ENCODE peak calls at places on chromosomes 6 and 20, in ten cellular contexts. D, A, W, H, E, O, M, J, Q and T are unnamed samples.

GRCh38 chr6:136036601-136037000 is 185.1 kb downstream of the PDE7B start:
- DNase-seq in D (no peak), A (no peak), W (no peak), H (no peak), E (no peak), O (no peak), M (no peak), J (no peak), Q (peak), T (no peak)

GRCh38 chr6:163392533-163392932 is 22.0 kb upstream of the QKI start:
- DNase-seq in D (peak), A (peak), W (peak), H (no peak), E (no peak), O (peak), M (peak), J (no peak), Q (peak), T (no peak)

GRCh38 chr6:14216931-14217684 is 99.5 kb downstream of the CD83 start:
- DNase-seq in D (peak), A (peak), W (peak), H (no peak), E (no peak), O (no peak), M (peak), J (no peak), Q (peak), T (no peak)

GRCh38 chr6:113076116-113076515 is 729.0 kb downstream of the RFPL4B start:
- DNase-seq in D (no peak), A (peak), W (no peak), H (no peak), E (no peak), O (no peak), M (no peak), J (no peak), Q (no peak), T (no peak)

GRCh38 chr6:155142902-155143609 is 120.8 kb upstream of the CLDN20 start:
- DNase-seq in D (peak), A (peak), W (no peak), H (no peak), E (no peak), O (no peak), M (no peak), J (no peak), Q (peak), T (peak)

GRCh38 chr6:10507298-10507697 is 13.9 kb upstream of the GCNT2 start:
- DNase-seq in D (no peak), A (no peak), W (no peak), H (no peak), E (no peak), O (no peak), M (no peak), J (no peak), Q (no peak), T (no peak)

GRCh38 chr20:50121858-50122271 is 8.9 kb upstream of the UBE2V1 start:
- DNase-seq in D (peak), A (peak), W (peak), H (no peak), E (no peak), O (no peak), M (peak), J (no peak), Q (peak), T (no peak)

GRCh38 chr6:152635949-152636674 is 1.1 kb downstream of the SYNE1 start:
- DNase-seq in D (peak), A (peak), W (peak), H (peak), E (peak), O (peak), M (peak), J (no peak), Q (peak), T (no peak)

GRCh38 chr6:11288065-11288464 is 55.6 kb upstream of the NEDD9 start:
- DNase-seq in D (no peak), A (no peak), W (no peak), H (no peak), E (no peak), O (peak), M (no peak), J (no peak), Q (no peak), T (no peak)

GRCh38 chr20:51387125-51387865 is 155.2 kb downstream of the NFATC2 start:
- DNase-seq in D (peak), A (no peak), W (no peak), H (no peak), E (no peak), O (no peak), M (no peak), J (no peak), Q (no peak), T (no peak)

GRCh38 chr6:79512014-79512413 is 25.2 kb downstream of the LCA5 start:
- DNase-seq in D (no peak), A (no peak), W (no peak), H (no peak), E (no peak), O (no peak), M (no peak), J (no peak), Q (no peak), T (no peak)

GRCh38 chr6:27214126-27214601 is 33.3 kb upstream of the PRSS16 start:
- DNase-seq in D (no peak), A (no peak), W (no peak), H (no peak), E (no peak), O (no peak), M (no peak), J (no peak), Q (no peak), T (no peak)

GRCh38 chr6:159966981-159967380 is 1.9 kb upstream of the IGF2R start:
- DNase-seq in D (peak), A (peak), W (no peak), H (no peak), E (no peak), O (no peak), M (no peak), J (no peak), Q (no peak), T (no peak)

GRCh38 chr6:128521302-128521632 is 868 bp upstream of the PTPRK start:
- DNase-seq in D (no peak), A (peak), W (no peak), H (no peak), E (no peak), O (no peak), M (no peak), J (no peak), Q (no peak), T (no peak)

GRCh38 chr6:18166314-18167007 is 11.2 kb downstream of the KDM1B start:
- DNase-seq in D (peak), A (peak), W (peak), H (no peak), E (no peak), O (no peak), M (no peak), J (no peak), Q (peak), T (no peak)

GRCh38 chr6:141890661-141891060 is 242.1 kb upstream of the GJE1 start:
- DNase-seq in D (no peak), A (no peak), W (no peak), H (no peak), E (no peak), O (no peak), M (no peak), J (no peak), Q (no peak), T (no peak)

GRCh38 chr20:50715694-50716093 is 15.7 kb upstream of the PARD6B start:
- DNase-seq in D (no peak), A (no peak), W (no peak), H (no peak), E (no peak), O (no peak), M (no peak), J (no peak), Q (no peak), T (no peak)

GRCh38 chr6:142551145-142551811 is 249.5 kb downstream of the ADGRG6 start:
- DNase-seq in D (no peak), A (peak), W (no peak), H (no peak), E (peak), O (peak), M (peak), J (no peak), Q (peak), T (peak)

GRCh38 chr20:36562724-36563123 is 10.7 kb upstream of the TGIF2 start:
- DNase-seq in D (no peak), A (no peak), W (no peak), H (no peak), E (no peak), O (no peak), M (no peak), J (no peak), Q (no peak), T (no peak)

GRCh38 chr20:25328954-25329498 is 61.6 kb downstream of the ABHD12 start:
- DNase-seq in D (no peak), A (no peak), W (no peak), H (no peak), E (no peak), O (no peak), M (no peak), J (no peak), Q (no peak), T (no peak)

GRCh38 chr20:10790013-10790412 is 116.2 kb upstream of the JAG1 start:
- DNase-seq in D (no peak), A (no peak), W (no peak), H (no peak), E (no peak), O (no peak), M (no peak), J (no peak), Q (no peak), T (no peak)

GRCh38 chr6:37077459-37078296 is 72.2 kb downstream of the FGD2 start:
- DNase-seq in D (peak), A (peak), W (peak), H (no peak), E (no peak), O (peak), M (peak), J (no peak), Q (peak), T (no peak)

GRCh38 chr6:26538572-26538902 is 371 bp downstream of the HMGN4 start:
- DNase-seq in D (peak), A (no peak), W (no peak), H (no peak), E (no peak), O (no peak), M (no peak), J (no peak), Q (no peak), T (no peak)

GRCh38 chr6:143457563-143458359 is 7.2 kb downstream of the PEX3 start:
- DNase-seq in D (peak), A (peak), W (no peak), H (no peak), E (no peak), O (no peak), M (peak), J (no peak), Q (peak), T (no peak)

GRCh38 chr6:393391-394221 is 2.1 kb downstream of the IRF4 start:
- DNase-seq in D (no peak), A (no peak), W (no peak), H (peak), E (no peak), O (no peak), M (no peak), J (no peak), Q (no peak), T (no peak)

GRCh38 chr20:12965880-12966270 is 42.9 kb upstream of the SPTLC3 start:
- DNase-seq in D (no peak), A (no peak), W (no peak), H (no peak), E (no peak), O (no peak), M (no peak), J (no peak), Q (no peak), T (no peak)

GRCh38 chr6:5004373-5005037 is 668 bp upstream of the RPP40 start:
- DNase-seq in D (no peak), A (no peak), W (peak), H (no peak), E (no peak), O (no peak), M (no peak), J (no peak), Q (no peak), T (no peak)

DNA sequence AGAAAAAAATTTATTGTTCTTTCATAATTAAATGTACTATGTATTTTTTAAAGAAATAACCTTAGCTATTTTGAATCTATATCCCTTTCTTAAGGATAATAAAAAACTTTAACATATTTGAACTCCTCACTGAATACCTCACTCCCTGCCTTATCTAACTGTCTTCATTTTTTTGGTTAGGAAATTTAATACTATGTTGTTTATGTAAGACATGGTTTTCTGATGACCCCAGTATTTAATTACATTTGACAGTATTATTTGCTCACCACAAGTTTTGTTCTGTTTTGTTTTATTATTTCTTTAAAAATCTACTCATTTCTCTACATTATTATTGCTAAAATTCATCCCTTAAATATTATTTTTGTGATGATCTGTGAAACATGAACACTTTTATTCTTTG is 394.4 kb upstream of the ADGRB3 start:
- DNase-seq in D (no peak), A (no peak), W (no peak), H (no peak), E (no peak), O (no peak), M (peak), J (no peak), Q (no peak), T (no peak)
- TF ChIP-seq CTCF in D (no peak), A (no peak), W (no peak), H (no peak), E (no peak), O (no peak), M (no peak), J (no peak), Q (no peak), T (no peak)

GRCh38 chr6:20540683-20541082 is 6.4 kb downstream of the CDKAL1 start:
- DNase-seq in D (peak), A (peak), W (no peak), H (no peak), E (no peak), O (no peak), M (no peak), J (no peak), Q (peak), T (no peak)
- TF ChIP-seq CTCF in D (no peak), A (no peak), W (no peak), H (no peak), E (no peak), O (no peak), M (no peak), J (no peak), Q (no peak), T (no peak)

GRCh38 chr6:98041072-98041471 is 758.1 kb upstream of the MMS22L start:
- DNase-seq in D (no peak), A (no peak), W (no peak), H (no peak), E (no peak), O (no peak), M (peak), J (no peak), Q (no peak), T (no peak)

GRCh38 chr6:98037571-98037970 is 754.6 kb upstream of the MMS22L start:
- DNase-seq in D (no peak), A (no peak), W (no peak), H (no peak), E (no peak), O (no peak), M (no peak), J (no peak), Q (no peak), T (no peak)

GRCh38 chr6:98039443-98039842 is 756.4 kb upstream of the MMS22L start:
- DNase-seq in D (no peak), A (no peak), W (no peak), H (no peak), E (no peak), O (no peak), M (no peak), J (no peak), Q (no peak), T (no peak)

GRCh38 chr6:98041921-98042320 is 758.9 kb upstream of the MMS22L start:
- DNase-seq in D (no peak), A (no peak), W (no peak), H (no peak), E (no peak), O (no peak), M (peak), J (no peak), Q (no peak), T (no peak)

GRCh38 chr6:98039876-98040605 is 757.0 kb upstream of the MMS22L start:
- DNase-seq in D (peak), A (peak), W (no peak), H (no peak), E (no peak), O (no peak), M (peak), J (no peak), Q (peak), T (no peak)
- TF ChIP-seq CTCF in D (peak), A (peak), W (peak), H (peak), E (no peak), O (no peak), M (peak), J (no peak), Q (peak), T (no peak)

DNA sequence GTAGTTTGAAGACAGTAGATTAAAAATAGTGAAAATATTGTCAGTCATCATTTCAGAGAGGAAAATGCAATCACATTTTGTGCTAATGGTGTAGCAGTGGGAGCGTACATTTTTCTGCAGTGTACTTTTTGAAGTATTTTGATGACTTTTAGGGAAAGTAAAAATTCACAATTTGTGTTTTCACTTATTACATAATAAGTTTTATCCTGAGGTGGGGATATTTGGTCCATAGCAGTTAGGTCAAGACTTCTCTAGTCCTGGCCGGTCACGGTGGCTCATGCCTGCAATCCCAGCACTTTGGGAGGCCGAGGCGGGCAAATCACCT is 122.3 kb downstream of the SASH1 start:
- DNase-seq in D (no peak), A (no peak), W (no peak), H (no peak), E (no peak), O (no peak), M (no peak), J (no peak), Q (no peak), T (no peak)
- TF ChIP-seq CTCF in D (no peak), A (no peak), W (no peak), H (no peak), E (peak), O (no peak), M (no peak), J (peak), Q (no peak), T (no peak)